ENCODE peak calls at places on chromosome 11, in eight cellular contexts. One of them, this sample, is unnamed.
A peak's percentile ranks its signal among the peaks of the same experiment; 100 is the strongest.

GRCh38 chr11:130383363-130384168 is 44.8 kb downstream of the ADAMTS8 start:
- DNase-seq in esophagus muscularis mucosa: no peak
- DNase-seq in PC-3: peak; percentile 98
- DNase-seq in kidney epithelial cell: peak; percentile 99
- DNase-seq in breast epithelium: no peak
- DNase-seq in hepatocyte: peak; percentile 65
- DNase-seq in cardiac fibroblast: peak; percentile 71
- DNase-seq in foreskin fibroblast: peak; percentile 49
- DNase-seq in this sample: no peak

GRCh38 chr11:69536406-69536805 is 54.9 kb downstream of the LINC01488 start:
- DNase-seq in esophagus muscularis mucosa: no peak
- DNase-seq in PC-3: no peak
- DNase-seq in kidney epithelial cell: no peak
- DNase-seq in breast epithelium: no peak
- DNase-seq in hepatocyte: no peak
- DNase-seq in cardiac fibroblast: no peak
- DNase-seq in foreskin fibroblast: no peak
- DNase-seq in this sample: no peak

GRCh38 chr11:86737223-86737622 is 63.1 kb upstream of the PRSS23 start:
- DNase-seq in esophagus muscularis mucosa: no peak
- DNase-seq in PC-3: no peak
- DNase-seq in kidney epithelial cell: no peak
- DNase-seq in breast epithelium: no peak
- DNase-seq in hepatocyte: no peak
- DNase-seq in cardiac fibroblast: no peak
- DNase-seq in foreskin fibroblast: no peak
- DNase-seq in this sample: no peak

GRCh38 chr11:1053121-1053901 is 16.8 kb upstream of the MUC6 start:
- DNase-seq in esophagus muscularis mucosa: no peak
- DNase-seq in PC-3: peak; percentile 27
- DNase-seq in kidney epithelial cell: no peak
- DNase-seq in breast epithelium: no peak
- DNase-seq in hepatocyte: no peak
- DNase-seq in cardiac fibroblast: no peak
- DNase-seq in foreskin fibroblast: no peak
- DNase-seq in this sample: no peak

GRCh38 chr11:93537022-93537421 is 6.2 kb downstream of the SMCO4 start:
- DNase-seq in esophagus muscularis mucosa: no peak
- DNase-seq in PC-3: no peak
- DNase-seq in kidney epithelial cell: no peak
- DNase-seq in breast epithelium: no peak
- DNase-seq in hepatocyte: no peak
- DNase-seq in cardiac fibroblast: no peak
- DNase-seq in foreskin fibroblast: no peak
- DNase-seq in this sample: no peak

GRCh38 chr11:75536786-75537629 is 11.3 kb upstream of the GDPD5 start:
- DNase-seq in esophagus muscularis mucosa: no peak
- DNase-seq in PC-3: peak; percentile 98
- DNase-seq in kidney epithelial cell: no peak
- DNase-seq in breast epithelium: no peak
- DNase-seq in hepatocyte: no peak
- DNase-seq in cardiac fibroblast: peak; percentile 52
- DNase-seq in foreskin fibroblast: no peak
- DNase-seq in this sample: peak; percentile 84

GRCh38 chr11:44309483-44310197 is at the start of gene ALX4:
- DNase-seq in esophagus muscularis mucosa: no peak
- DNase-seq in PC-3: peak; percentile 18
- DNase-seq in kidney epithelial cell: no peak
- DNase-seq in breast epithelium: no peak
- DNase-seq in hepatocyte: peak; percentile 36
- DNase-seq in cardiac fibroblast: peak; percentile 52
- DNase-seq in foreskin fibroblast: peak; percentile 77
- DNase-seq in this sample: peak; percentile 33

GRCh38 chr11:100930185-100930778 is 199.3 kb downstream of the PGR start:
- DNase-seq in esophagus muscularis mucosa: no peak
- DNase-seq in PC-3: peak; percentile 89
- DNase-seq in kidney epithelial cell: no peak
- DNase-seq in breast epithelium: no peak
- DNase-seq in hepatocyte: peak; percentile 76
- DNase-seq in cardiac fibroblast: peak; percentile 83
- DNase-seq in foreskin fibroblast: peak; percentile 77
- DNase-seq in this sample: peak; percentile 70

GRCh38 chr11:117958949-117959348 is 27.2 kb upstream of the IL10RA start:
- DNase-seq in esophagus muscularis mucosa: no peak
- DNase-seq in PC-3: no peak
- DNase-seq in kidney epithelial cell: no peak
- DNase-seq in breast epithelium: no peak
- DNase-seq in hepatocyte: no peak
- DNase-seq in cardiac fibroblast: no peak
- DNase-seq in foreskin fibroblast: no peak
- DNase-seq in this sample: no peak

GRCh38 chr11:117961896-117962295 is 24.3 kb upstream of the IL10RA start:
- DNase-seq in esophagus muscularis mucosa: no peak
- DNase-seq in PC-3: no peak
- DNase-seq in kidney epithelial cell: no peak
- DNase-seq in breast epithelium: no peak
- DNase-seq in hepatocyte: no peak
- DNase-seq in cardiac fibroblast: no peak
- DNase-seq in foreskin fibroblast: no peak
- DNase-seq in this sample: no peak

GRCh38 chr11:117960406-117960805 is 25.8 kb upstream of the IL10RA start:
- DNase-seq in esophagus muscularis mucosa: no peak
- DNase-seq in PC-3: no peak
- DNase-seq in kidney epithelial cell: no peak
- DNase-seq in breast epithelium: no peak
- DNase-seq in hepatocyte: no peak
- DNase-seq in cardiac fibroblast: no peak
- DNase-seq in foreskin fibroblast: no peak
- DNase-seq in this sample: no peak

GRCh38 chr11:117959438-117960149 is 26.6 kb upstream of the IL10RA start:
- DNase-seq in esophagus muscularis mucosa: no peak
- DNase-seq in PC-3: no peak
- DNase-seq in kidney epithelial cell: no peak
- DNase-seq in breast epithelium: no peak
- DNase-seq in hepatocyte: no peak
- DNase-seq in cardiac fibroblast: no peak
- DNase-seq in foreskin fibroblast: no peak
- DNase-seq in this sample: no peak
- H3K4me3 ChIP-seq in esophagus muscularis mucosa: no peak overlapping the region
- H3K4me3 ChIP-seq in PC-3: no peak overlapping the region
- H3K4me3 ChIP-seq in kidney epithelial cell: no peak overlapping the region
- H3K4me3 ChIP-seq in breast epithelium: no peak overlapping the region
- H3K4me3 ChIP-seq in hepatocyte: no peak overlapping the region
- H3K4me3 ChIP-seq in cardiac fibroblast: no peak overlapping the region
- H3K4me3 ChIP-seq in foreskin fibroblast: no peak overlapping the region
- H3K4me3 ChIP-seq in this sample: no peak overlapping the region

DNA sequence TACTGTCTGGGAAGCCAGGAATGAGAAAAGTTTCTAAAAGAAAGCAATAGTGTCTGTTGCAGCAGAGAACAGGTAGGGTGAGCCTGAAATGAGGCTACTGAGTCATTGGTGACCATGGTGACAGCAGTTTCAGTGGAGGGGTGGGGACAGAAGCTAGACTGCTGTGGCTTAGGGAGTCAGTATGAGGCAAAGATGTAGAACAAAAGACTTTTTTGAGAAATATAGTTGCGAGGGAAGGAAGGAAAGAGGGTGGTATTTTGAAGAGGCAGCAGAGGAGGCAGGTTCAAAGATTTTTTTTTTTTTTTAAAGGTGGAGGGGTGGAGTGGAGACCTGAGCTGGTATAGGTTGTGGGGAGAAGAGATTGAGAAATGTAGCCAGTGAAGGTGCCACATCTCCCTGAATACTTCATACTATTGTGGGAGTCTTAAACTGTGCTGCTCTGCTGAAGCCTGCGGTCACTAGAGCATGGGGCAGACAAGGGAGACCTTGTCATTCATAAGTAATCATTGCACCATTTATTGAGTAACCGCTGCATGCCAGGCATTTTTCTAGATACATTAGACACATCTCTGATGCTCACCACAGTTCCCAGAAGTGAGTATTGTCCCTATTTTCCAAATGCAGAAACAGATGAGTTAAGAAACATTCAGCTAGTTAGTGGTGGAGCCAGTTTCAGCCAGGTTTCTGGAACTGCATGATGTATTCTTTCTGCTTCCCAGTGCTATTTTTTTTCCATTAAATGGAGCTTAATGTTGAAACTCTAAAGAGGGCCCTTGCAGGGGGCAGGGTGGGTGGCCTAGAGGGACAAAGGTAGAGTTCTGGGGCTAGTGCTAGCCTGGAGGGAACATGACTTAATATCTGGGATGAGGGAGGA is 49.9 kb downstream of the STIM1 start:
- DNase-seq in esophagus muscularis mucosa: no peak
- DNase-seq in PC-3: peak; percentile 91
- DNase-seq in kidney epithelial cell: peak; percentile 97
- DNase-seq in breast epithelium: no peak
- DNase-seq in hepatocyte: peak; percentile 48
- DNase-seq in cardiac fibroblast: peak; percentile 91
- DNase-seq in foreskin fibroblast: peak; percentile 76
- DNase-seq in this sample: peak; percentile 91
- TF ChIP-seq CTCF in esophagus muscularis mucosa: no peak
- TF ChIP-seq CTCF in PC-3: no peak
- TF ChIP-seq CTCF in kidney epithelial cell: no peak
- TF ChIP-seq CTCF in breast epithelium: no peak
- TF ChIP-seq CTCF in hepatocyte: no peak
- TF ChIP-seq CTCF in cardiac fibroblast: no peak
- TF ChIP-seq CTCF in foreskin fibroblast: no peak
- TF ChIP-seq CTCF in this sample: no peak

GRCh38 chr11:28459912-28460311 is 351.7 kb downstream of the METTL15 start:
- DNase-seq in esophagus muscularis mucosa: no peak
- DNase-seq in PC-3: no peak
- DNase-seq in kidney epithelial cell: no peak
- DNase-seq in breast epithelium: no peak
- DNase-seq in hepatocyte: no peak
- DNase-seq in cardiac fibroblast: no peak
- DNase-seq in foreskin fibroblast: no peak
- DNase-seq in this sample: no peak
- H3K4me3 ChIP-seq in esophagus muscularis mucosa: no peak overlapping the region
- H3K4me3 ChIP-seq in PC-3: no peak overlapping the region
- H3K4me3 ChIP-seq in kidney epithelial cell: no peak overlapping the region
- H3K4me3 ChIP-seq in breast epithelium: no peak overlapping the region
- H3K4me3 ChIP-seq in hepatocyte: no peak overlapping the region
- H3K4me3 ChIP-seq in cardiac fibroblast: no peak overlapping the region
- H3K4me3 ChIP-seq in foreskin fibroblast: no peak overlapping the region
- H3K4me3 ChIP-seq in this sample: no peak overlapping the region

DNA sequence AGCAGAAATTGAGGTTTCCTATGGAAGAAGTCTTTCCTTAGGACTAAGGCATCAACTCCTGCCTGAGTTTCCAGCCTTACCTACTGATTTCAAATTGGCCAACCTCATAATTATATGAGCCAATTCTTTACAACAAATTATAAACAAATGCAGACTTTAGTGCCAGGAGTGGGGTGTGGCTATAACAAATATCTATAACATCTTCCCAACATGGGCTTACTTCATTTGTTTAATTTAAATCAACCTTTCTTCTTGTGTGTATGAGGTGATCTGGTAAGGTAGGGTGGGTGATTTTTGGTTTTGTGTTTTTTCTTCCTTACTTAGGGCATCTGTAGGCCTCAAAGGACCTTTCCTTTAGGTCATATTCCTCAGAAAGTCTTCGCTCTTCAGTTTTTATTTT is 354.9 kb downstream of the SHANK2 start:
- DNase-seq in esophagus muscularis mucosa: no peak
- DNase-seq in PC-3: no peak
- DNase-seq in kidney epithelial cell: no peak
- DNase-seq in breast epithelium: no peak
- DNase-seq in hepatocyte: no peak
- DNase-seq in cardiac fibroblast: no peak
- DNase-seq in foreskin fibroblast: no peak
- DNase-seq in this sample: no peak
- TF ChIP-seq CTCF in esophagus muscularis mucosa: no peak
- TF ChIP-seq CTCF in PC-3: no peak
- TF ChIP-seq CTCF in kidney epithelial cell: no peak
- TF ChIP-seq CTCF in breast epithelium: no peak
- TF ChIP-seq CTCF in hepatocyte: no peak
- TF ChIP-seq CTCF in cardiac fibroblast: no peak
- TF ChIP-seq CTCF in foreskin fibroblast: no peak
- TF ChIP-seq CTCF in this sample: no peak

GRCh38 chr11:119419246-119419645 is 3.7 kb downstream of the THY1 start:
- DNase-seq in esophagus muscularis mucosa: no peak
- DNase-seq in PC-3: no peak
- DNase-seq in kidney epithelial cell: no peak
- DNase-seq in breast epithelium: no peak
- DNase-seq in hepatocyte: no peak
- DNase-seq in cardiac fibroblast: no peak
- DNase-seq in foreskin fibroblast: no peak
- DNase-seq in this sample: no peak

GRCh38 chr11:119418759-119419158 is 4.2 kb downstream of the THY1 start:
- DNase-seq in esophagus muscularis mucosa: no peak
- DNase-seq in PC-3: no peak
- DNase-seq in kidney epithelial cell: no peak
- DNase-seq in breast epithelium: no peak
- DNase-seq in hepatocyte: no peak
- DNase-seq in cardiac fibroblast: no peak
- DNase-seq in foreskin fibroblast: no peak
- DNase-seq in this sample: no peak

GRCh38 chr11:119416606-119417580 is 6.1 kb downstream of the THY1 start:
- DNase-seq in esophagus muscularis mucosa: no peak
- DNase-seq in PC-3: peak; percentile 53
- DNase-seq in kidney epithelial cell: no peak
- DNase-seq in breast epithelium: no peak
- DNase-seq in hepatocyte: no peak
- DNase-seq in cardiac fibroblast: peak; percentile 42
- DNase-seq in foreskin fibroblast: peak; percentile 79
- DNase-seq in this sample: peak; percentile 27

GRCh38 chr11:119415966-119416365 is 7.0 kb downstream of the THY1 start:
- DNase-seq in esophagus muscularis mucosa: no peak
- DNase-seq in PC-3: no peak
- DNase-seq in kidney epithelial cell: no peak
- DNase-seq in breast epithelium: no peak
- DNase-seq in hepatocyte: no peak
- DNase-seq in cardiac fibroblast: no peak
- DNase-seq in foreskin fibroblast: no peak
- DNase-seq in this sample: no peak

GRCh38 chr11:119417726-119418540 is 5.0 kb downstream of the THY1 start:
- DNase-seq in esophagus muscularis mucosa: no peak
- DNase-seq in PC-3: peak; percentile 70
- DNase-seq in kidney epithelial cell: peak; percentile 64
- DNase-seq in breast epithelium: no peak
- DNase-seq in hepatocyte: peak; percentile 40
- DNase-seq in cardiac fibroblast: peak; percentile 82
- DNase-seq in foreskin fibroblast: peak; percentile 96
- DNase-seq in this sample: peak; percentile 81
- H3K4me3 ChIP-seq in esophagus muscularis mucosa: no peak overlapping the region
- H3K4me3 ChIP-seq in PC-3: no peak overlapping the region
- H3K4me3 ChIP-seq in kidney epithelial cell: no peak overlapping the region
- H3K4me3 ChIP-seq in breast epithelium: no peak overlapping the region
- H3K4me3 ChIP-seq in hepatocyte: no peak overlapping the region
- H3K4me3 ChIP-seq in cardiac fibroblast: no peak overlapping the region
- H3K4me3 ChIP-seq in foreskin fibroblast: no peak overlapping the region
- H3K4me3 ChIP-seq in this sample: no peak overlapping the region

This sample was measured in epithelial cell of esophagus.